ENCODE peak calls at places on chromosome 6, in five cellular contexts. One of them, this sample, is unnamed.

GRCh38 chr6:94462231-94462630 is 1042.9 kb upstream of the EPHA7 start:
- DNase-seq in AG09319: no peak
- DNase-seq in OCI-LY7: no peak
- DNase-seq in BE2C: no peak
- DNase-seq in fibroblast of mammary gland: no peak
- DNase-seq in this sample: no peak

GRCh38 chr6:169082817-169083540 is 170.7 kb downstream of the THBS2 start:
- DNase-seq in fibroblast of mammary gland: no peak
- DNase-seq in OCI-LY7: no peak
- DNase-seq in AG09319: no peak
- DNase-seq in BE2C: no peak
- DNase-seq in this sample: no peak

GRCh38 chr6:10404107-10404798 is 10.6 kb downstream of the TFAP2A start:
- DNase-seq in BE2C: peak
- DNase-seq in OCI-LY7: peak
- DNase-seq in fibroblast of mammary gland: peak
- DNase-seq in AG09319: peak
- DNase-seq in this sample: peak

GRCh38 chr6:14729186-14729871 is 516.5 kb upstream of the JARID2 start:
- DNase-seq in AG09319: no peak
- DNase-seq in BE2C: no peak
- DNase-seq in fibroblast of mammary gland: no peak
- DNase-seq in OCI-LY7: peak
- DNase-seq in this sample: no peak

GRCh38 chr6:100488231-100488630 is 23.5 kb upstream of the SIM1 start:
- DNase-seq in BE2C: no peak
- DNase-seq in OCI-LY7: no peak
- DNase-seq in AG09319: no peak
- DNase-seq in fibroblast of mammary gland: peak
- DNase-seq in this sample: no peak

GRCh38 chr6:149060985-149061760 is 256.3 kb upstream of the TAB2 start:
- DNase-seq in BE2C: peak
- DNase-seq in fibroblast of mammary gland: peak
- DNase-seq in OCI-LY7: no peak
- DNase-seq in AG09319: no peak
- DNase-seq in this sample: no peak

GRCh38 chr6:85585741-85586140 is 7.9 kb downstream of the SNX14 start:
- DNase-seq in BE2C: no peak
- DNase-seq in fibroblast of mammary gland: peak
- DNase-seq in AG09319: no peak
- DNase-seq in OCI-LY7: no peak
- DNase-seq in this sample: no peak

GRCh38 chr6:33277663-33278391 is 904 bp downstream of the B3GALT4 start:
- DNase-seq in AG09319: no peak
- DNase-seq in BE2C: no peak
- DNase-seq in OCI-LY7: peak
- DNase-seq in fibroblast of mammary gland: no peak
- DNase-seq in this sample: no peak

GRCh38 chr6:14704383-14705271 is 541.2 kb upstream of the JARID2 start:
- DNase-seq in BE2C: no peak
- DNase-seq in OCI-LY7: no peak
- DNase-seq in AG09319: peak
- DNase-seq in fibroblast of mammary gland: peak
- DNase-seq in this sample: no peak

DNA sequence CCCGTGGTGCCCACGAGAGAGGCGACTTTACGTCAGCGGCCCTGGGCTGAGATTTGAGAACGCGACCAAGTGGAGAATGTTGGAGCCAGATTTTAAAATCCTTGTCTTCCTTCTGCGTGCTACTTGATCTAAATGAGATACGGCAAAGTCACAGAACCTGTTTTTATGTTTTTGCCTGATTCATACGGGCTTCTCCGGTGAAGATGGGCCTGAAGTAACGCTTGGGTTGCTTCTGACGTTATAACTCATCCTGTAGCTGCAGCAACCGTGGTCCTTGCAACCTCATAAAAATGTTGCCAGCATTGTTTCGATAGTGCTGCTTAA is 462 bp upstream of the SLC35B3 start:
- DNase-seq in OCI-LY7: no peak
- DNase-seq in fibroblast of mammary gland: peak
- DNase-seq in AG09319: no peak
- DNase-seq in BE2C: no peak
- DNase-seq in this sample: no peak
- TF ChIP-seq CTCF in OCI-LY7: no peak
- TF ChIP-seq CTCF in fibroblast of mammary gland: no peak
- TF ChIP-seq CTCF in AG09319: no peak
- TF ChIP-seq CTCF in BE2C: no peak
- TF ChIP-seq CTCF in this sample: no peak

GRCh38 chr6:16239090-16239797 is 857 bp downstream of the GMPR start:
- DNase-seq in BE2C: peak
- DNase-seq in AG09319: no peak
- DNase-seq in fibroblast of mammary gland: no peak
- DNase-seq in OCI-LY7: no peak
- DNase-seq in this sample: peak
- TF ChIP-seq CTCF in BE2C: peak
- TF ChIP-seq CTCF in AG09319: peak
- TF ChIP-seq CTCF in fibroblast of mammary gland: no peak
- TF ChIP-seq CTCF in OCI-LY7: no peak
- TF ChIP-seq CTCF in this sample: no peak

GRCh38 chr6:4806308-4807190 is 30.3 kb downstream of the CDYL start:
- DNase-seq in fibroblast of mammary gland: no peak
- DNase-seq in OCI-LY7: no peak
- DNase-seq in AG09319: no peak
- DNase-seq in BE2C: no peak
- DNase-seq in this sample: no peak

GRCh38 chr6:4804095-4804494 is 27.9 kb downstream of the CDYL start:
- DNase-seq in AG09319: no peak
- DNase-seq in fibroblast of mammary gland: peak
- DNase-seq in OCI-LY7: no peak
- DNase-seq in BE2C: no peak
- DNase-seq in this sample: no peak

GRCh38 chr6:4808396-4808795 is 32.2 kb downstream of the CDYL start:
- DNase-seq in BE2C: no peak
- DNase-seq in AG09319: no peak
- DNase-seq in fibroblast of mammary gland: no peak
- DNase-seq in OCI-LY7: no peak
- DNase-seq in this sample: no peak

GRCh38 chr6:4803343-4803744 is 27.1 kb downstream of the CDYL start:
- DNase-seq in BE2C: no peak
- DNase-seq in AG09319: no peak
- DNase-seq in OCI-LY7: no peak
- DNase-seq in fibroblast of mammary gland: no peak
- DNase-seq in this sample: no peak

DNA sequence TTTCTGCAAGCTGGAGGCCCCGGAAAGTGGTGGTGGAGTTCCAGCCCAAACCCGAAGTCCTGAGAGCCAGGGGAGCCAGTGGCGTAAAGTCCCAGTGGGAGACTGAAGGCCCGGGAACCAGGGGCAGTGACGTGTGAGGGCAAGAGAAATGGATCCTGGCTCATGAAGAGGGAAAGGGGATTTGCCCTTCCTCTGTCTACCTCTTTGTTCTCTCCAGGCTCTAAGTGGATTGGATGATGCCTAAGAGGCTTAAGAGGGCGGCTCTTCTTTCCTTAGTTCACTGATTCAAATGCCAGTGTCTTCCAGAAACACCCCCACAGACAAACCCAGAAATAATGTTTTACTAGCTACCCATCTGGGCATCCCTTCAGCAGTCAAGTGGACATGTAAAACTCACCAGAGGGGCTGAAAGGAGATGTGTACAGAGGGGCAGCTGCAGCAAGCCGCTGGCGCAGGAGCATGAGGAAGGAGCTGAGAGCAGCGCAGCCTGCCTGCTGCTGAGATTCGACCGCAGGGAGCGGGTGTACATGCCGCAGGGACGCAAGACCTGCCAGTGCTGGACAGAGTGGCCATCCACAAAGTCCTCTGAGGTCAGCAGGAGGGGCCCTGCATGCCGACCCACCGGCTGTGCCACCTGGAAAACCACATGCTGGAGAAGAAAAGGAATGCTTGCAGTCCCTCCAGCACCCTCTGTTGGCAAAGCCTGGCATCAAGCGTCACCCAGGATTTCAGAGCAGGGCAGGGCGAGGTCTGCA is 29.5 kb downstream of the CDYL start:
- DNase-seq in fibroblast of mammary gland: peak
- DNase-seq in BE2C: peak
- DNase-seq in AG09319: no peak
- DNase-seq in OCI-LY7: peak
- DNase-seq in this sample: peak
- TF ChIP-seq CTCF in fibroblast of mammary gland: peak
- TF ChIP-seq CTCF in BE2C: peak
- TF ChIP-seq CTCF in AG09319: peak
- TF ChIP-seq CTCF in OCI-LY7: peak
- TF ChIP-seq CTCF in this sample: peak

GRCh38 chr6:111361648-111362047 is 121.4 kb downstream of the REV3L start:
- DNase-seq in OCI-LY7: peak
- DNase-seq in fibroblast of mammary gland: peak
- DNase-seq in BE2C: peak
- DNase-seq in AG09319: no peak
- DNase-seq in this sample: peak
- TF ChIP-seq CTCF in OCI-LY7: peak
- TF ChIP-seq CTCF in fibroblast of mammary gland: peak
- TF ChIP-seq CTCF in BE2C: peak
- TF ChIP-seq CTCF in AG09319: peak
- TF ChIP-seq CTCF in this sample: peak

GRCh38 chr6:68196645-68197044 is 438.4 kb upstream of the ADGRB3 start:
- DNase-seq in AG09319: no peak
- DNase-seq in fibroblast of mammary gland: peak
- DNase-seq in OCI-LY7: peak
- DNase-seq in BE2C: peak
- DNase-seq in this sample: no peak
- TF ChIP-seq CTCF in AG09319: no peak
- TF ChIP-seq CTCF in fibroblast of mammary gland: peak
- TF ChIP-seq CTCF in OCI-LY7: peak
- TF ChIP-seq CTCF in BE2C: peak
- TF ChIP-seq CTCF in this sample: peak

This sample was measured in glutamatergic neuron.